ENCODE peak calls at places on chromosomes 6 and 20, in four cellular contexts. Z, I, U and C are unnamed samples.

GRCh38 chr20:25750765-25751696 is 54.4 kb upstream of the ZNF337 start:
- DNase-seq in Z (peak), I (peak), U (peak), C (no peak)

GRCh38 chr6:170243791-170244291 is 47.0 kb downstream of the DLL1 start:
- DNase-seq in Z (peak), I (no peak), U (no peak), C (no peak)

GRCh38 chr6:45959534-45960195 is 56.0 kb downstream of the CLIC5 start:
- DNase-seq in Z (no peak), I (no peak), U (no peak), C (no peak)

GRCh38 chr20:8693709-8694108 is 375.2 kb upstream of the PLCB4 start:
- DNase-seq in Z (no peak), I (no peak), U (no peak), C (peak)

GRCh38 chr6:113842165-113842564 is 15.0 kb upstream of the MARCKS start:
- DNase-seq in Z (no peak), I (no peak), U (no peak), C (no peak)

GRCh38 chr6:29964904-29965872 is 22.9 kb downstream of the HLA-A start:
- DNase-seq in Z (peak), I (peak), U (peak), C (peak)

GRCh38 chr6:139370707-139371345 is 3.6 kb downstream of the CITED2 start:
- DNase-seq in Z (no peak), I (no peak), U (no peak), C (no peak)

GRCh38 chr6:138307352-138307751 is 70.4 kb upstream of the SMIM28 start:
- DNase-seq in Z (no peak), I (no peak), U (no peak), C (no peak)

GRCh38 chr6:35330541-35331119 is 11.7 kb upstream of the PPARD start:
- DNase-seq in Z (no peak), I (no peak), U (no peak), C (no peak)

GRCh38 chr20:37388831-37389230 is 42.9 kb downstream of the SRC start:
- DNase-seq in Z (no peak), I (no peak), U (no peak), C (no peak)

GRCh38 chr6:26224940-26225847 is 138.0 kb downstream of the HFE start:
- DNase-seq in Z (no peak), I (no peak), U (no peak), C (no peak)

GRCh38 chr6:43310137-43310536 is 1.5 kb upstream of the CRIP3 start:
- DNase-seq in Z (no peak), I (no peak), U (no peak), C (no peak)

GRCh38 chr6:42251911-42252637 is 34.4 kb upstream of the MRPS10 start:
- DNase-seq in Z (no peak), I (no peak), U (peak), C (no peak)

GRCh38 chr20:46406986-46407670 is 713 bp upstream of the ELMO2 start:
- DNase-seq in Z (peak), I (peak), U (peak), C (no peak)

GRCh38 chr20:33007376-33008335 is at the start of gene BPIFB2:
- DNase-seq in Z (no peak), I (no peak), U (no peak), C (no peak)

GRCh38 chr6:89118931-89119330 is 1.1 kb upstream of the SRSF12 start:
- DNase-seq in Z (no peak), I (no peak), U (no peak), C (no peak)

GRCh38 chr6:153511896-153512496 is 380.9 kb upstream of the RGS17 start:
- DNase-seq in Z (no peak), I (no peak), U (peak), C (no peak)

GRCh38 chr6:73200735-73201134 is 24.6 kb downstream of the KHDC1L start:
- DNase-seq in Z (no peak), I (no peak), U (no peak), C (no peak)

GRCh38 chr6:110949679-110950285 is 8.7 kb upstream of the GTF3C6 start:
- DNase-seq in Z (no peak), I (no peak), U (no peak), C (no peak)

GRCh38 chr6:131060311-131060710 is 2.7 kb downstream of the EPB41L2 start:
- DNase-seq in Z (no peak), I (no peak), U (no peak), C (no peak)

GRCh38 chr6:118216751-118217150 is 309.7 kb downstream of the SLC35F1 start:
- DNase-seq in Z (no peak), I (no peak), U (no peak), C (no peak)

GRCh38 chr20:17912916-17913315 is 55.7 kb downstream of the SNX5 start:
- DNase-seq in Z (no peak), I (no peak), U (no peak), C (no peak)

GRCh38 chr6:106974337-106974998 is at the start of gene CD24:
- DNase-seq in Z (no peak), I (no peak), U (peak), C (no peak)

GRCh38 chr6:21240709-21241108 is 352.8 kb upstream of the SOX4 start:
- DNase-seq in Z (no peak), I (no peak), U (no peak), C (no peak)

GRCh38 chr6:24734166-24734565 is 15.2 kb upstream of the C6orf62 start:
- DNase-seq in Z (no peak), I (no peak), U (no peak), C (no peak)

GRCh38 chr6:130935978-130936377 is 108.8 kb downstream of the SMLR1 start:
- DNase-seq in Z (no peak), I (no peak), U (no peak), C (no peak)

GRCh38 chr6:112232845-112233256 is 21.5 kb downstream of the LAMA4 start:
- DNase-seq in Z (no peak), I (no peak), U (no peak), C (no peak)

GRCh38 chr20:1083431-1084080 is 34.8 kb upstream of the PSMF1 start:
- DNase-seq in Z (no peak), I (no peak), U (no peak), C (no peak)

GRCh38 chr6:169656626-169657610 is 44.9 kb downstream of the WDR27 start:
- DNase-seq in Z (no peak), I (no peak), U (no peak), C (no peak)

GRCh38 chr6:144578385-144579350 is 293.5 kb downstream of the UTRN start:
- DNase-seq in Z (no peak), I (no peak), U (no peak), C (no peak)

GRCh38 chr20:58650181-58650775 is 805 bp upstream of the STX16 start:
- DNase-seq in Z (no peak), I (no peak), U (no peak), C (no peak)

GRCh38 chr6:111761783-111762312 is 111.4 kb downstream of the FYN start:
- DNase-seq in Z (peak), I (no peak), U (no peak), C (no peak)

GRCh38 chr20:52619671-52620070 is 352.5 kb upstream of the TSHZ2 start:
- DNase-seq in Z (no peak), I (no peak), U (no peak), C (no peak)

GRCh38 chr6:137976430-137976829 is 109.4 kb downstream of the TNFAIP3 start:
- DNase-seq in Z (no peak), I (no peak), U (no peak), C (no peak)

GRCh38 chr6:147868493-147869222 is 360.2 kb downstream of the SAMD5 start:
- DNase-seq in Z (no peak), I (no peak), U (no peak), C (no peak)

GRCh38 chr6:169029861-169030260 is 223.8 kb downstream of the THBS2 start:
- DNase-seq in Z (no peak), I (no peak), U (no peak), C (no peak)

GRCh38 chr20:20561172-20561571 is 151.3 kb downstream of the RALGAPA2 start:
- DNase-seq in Z (no peak), I (no peak), U (no peak), C (no peak)

GRCh38 chr20:48131581-48131980 is 346.3 kb upstream of the SULF2 start:
- DNase-seq in Z (no peak), I (no peak), U (no peak), C (no peak)

GRCh38 chr6:166041277-166041676 is 126.4 kb downstream of the TBXT start:
- DNase-seq in Z (no peak), I (no peak), U (no peak), C (no peak)